ENCODE peak calls at places on chromosomes 11 and 22, in six cellular contexts. B, F, A, C, Q and G are unnamed samples.

GRCh38 chr11:134502153-134502550 is 90.1 kb upstream of the B3GAT1 start:
- DNase-seq in B (no peak), F (no peak), A (no peak), C (no peak), Q (no peak), G (no peak)

GRCh38 chr22:29661355-29661754 is 57.9 kb downstream of the NF2 start:
- DNase-seq in B (no peak), F (no peak), A (no peak), C (no peak), Q (no peak), G (no peak)

GRCh38 chr22:48353116-48353947 is 1474.3 kb downstream of the BRD1 start:
- DNase-seq in B (no peak), F (no peak), A (no peak), C (no peak), Q (no peak), G (no peak)

GRCh38 chr22:43174941-43175531 is 11.9 kb downstream of the TTLL12 start:
- DNase-seq in B (no peak), F (no peak), A (no peak), C (no peak), Q (no peak), G (no peak)

GRCh38 chr11:11621881-11622706 is at the start of gene GALNT18:
- DNase-seq in B (peak), F (peak), A (peak), C (peak), Q (no peak), G (peak)

GRCh38 chr11:65315204-65315865 is 669 bp downstream of the CDC42EP2 start:
- DNase-seq in B (peak), F (peak), A (peak), C (peak), Q (no peak), G (no peak)

GRCh38 chr11:46348986-46349401 is 1.7 kb downstream of the DGKZ start:
- DNase-seq in B (no peak), F (no peak), A (no peak), C (no peak), Q (no peak), G (no peak)

GRCh38 chr11:117220999-117221774 is 10.7 kb downstream of the PCSK7 start:
- DNase-seq in B (no peak), F (peak), A (no peak), C (peak), Q (no peak), G (no peak)

GRCh38 chr11:9203715-9204311 is 61.3 kb downstream of the DENND5A start:
- DNase-seq in B (no peak), F (no peak), A (no peak), C (no peak), Q (no peak), G (no peak)

GRCh38 chr11:126346586-126346940 is 8.9 kb upstream of the ST3GAL4 start:
- DNase-seq in B (no peak), F (no peak), A (no peak), C (no peak), Q (no peak), G (no peak)

GRCh38 chr11:12756867-12757266 is 82.6 kb downstream of the TEAD1 start:
- DNase-seq in B (no peak), F (no peak), A (no peak), C (no peak), Q (no peak), G (no peak)

GRCh38 chr11:96014234-96014633 is 90.3 kb upstream of the MTMR2 start:
- DNase-seq in B (no peak), F (no peak), A (peak), C (no peak), Q (no peak), G (no peak)

GRCh38 chr11:74371269-74372039 is 26.8 kb downstream of the PGM2L1 start:
- DNase-seq in B (no peak), F (no peak), A (no peak), C (no peak), Q (no peak), G (no peak)

GRCh38 chr11:5550440-5551095 is 2.2 kb upstream of the OR52H1 start:
- DNase-seq in B (no peak), F (no peak), A (peak), C (no peak), Q (no peak), G (no peak)

GRCh38 chr22:48827228-48827810 is 1000.4 kb downstream of the BRD1 start:
- DNase-seq in B (no peak), F (peak), A (no peak), C (no peak), Q (no peak), G (no peak)

GRCh38 chr11:92685049-92685448 is 284.4 kb upstream of the MTNR1B start:
- DNase-seq in B (no peak), F (no peak), A (no peak), C (no peak), Q (no peak), G (no peak)

GRCh38 chr11:130780437-130780836 is 135.8 kb downstream of the SNX19 start:
- DNase-seq in B (no peak), F (no peak), A (no peak), C (no peak), Q (no peak), G (no peak)

GRCh38 chr11:130522284-130522961 is 74.0 kb downstream of the ADAMTS15 start:
- DNase-seq in B (peak), F (peak), A (peak), C (peak), Q (no peak), G (no peak)

GRCh38 chr11:64844330-64845124 is at the start of gene CDC42BPG:
- DNase-seq in B (no peak), F (peak), A (peak), C (peak), Q (no peak), G (no peak)

GRCh38 chr11:75292943-75293342 is 52.4 kb downstream of the TPBGL start:
- DNase-seq in B (no peak), F (no peak), A (no peak), C (no peak), Q (no peak), G (no peak)

DNA sequence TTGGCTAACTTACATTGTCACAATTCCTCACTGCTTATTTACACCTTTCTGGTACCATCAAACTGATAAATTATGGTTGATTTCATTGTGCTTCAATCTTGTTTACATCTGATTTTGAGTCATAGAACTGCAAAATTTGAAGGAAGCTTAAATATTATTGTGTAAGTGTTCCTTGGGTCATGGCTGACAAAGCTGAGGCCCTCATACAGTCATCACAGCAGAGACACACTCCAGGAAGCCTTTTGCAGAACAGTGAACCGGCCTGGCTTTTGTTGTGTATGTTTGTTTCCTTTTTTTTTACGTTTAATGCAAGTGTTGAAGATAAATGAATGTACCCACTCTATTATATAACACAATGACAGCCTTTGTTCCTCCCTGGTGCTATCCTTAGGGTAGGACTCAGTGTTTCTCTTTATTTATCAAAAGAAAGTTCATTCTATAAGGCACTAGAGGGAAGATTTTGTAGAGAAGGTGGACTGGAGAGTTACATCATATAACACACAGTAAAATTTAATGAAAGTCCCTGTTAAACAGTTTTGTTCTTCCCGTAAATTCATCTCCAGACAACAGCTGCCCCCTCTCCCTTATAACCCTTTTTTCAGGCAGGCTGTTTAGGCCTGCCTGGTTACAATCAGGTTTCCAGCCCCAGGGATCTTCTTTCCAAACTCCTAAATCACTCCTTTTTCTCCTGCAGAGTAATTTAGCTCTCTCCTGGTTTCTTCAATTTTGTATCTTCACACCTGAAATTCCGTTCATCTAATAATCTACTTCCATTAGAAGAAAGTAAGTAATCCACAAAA is 34.3 kb upstream of the CSTF3 start:
- DNase-seq in B (no peak), F (no peak), A (no peak), C (no peak), Q (no peak), G (no peak)
- H3K4me3 ChIP-seq in B (no peak), F (no peak), A (no peak), C (no peak), Q (no peak), G (no peak)

GRCh38 chr22:23591203-23591791 is 11.2 kb upstream of the IGLL1 start:
- DNase-seq in B (peak), F (peak), A (peak), C (peak), Q (no peak), G (peak)
- TF ChIP-seq CTCF in B (peak), F (peak), A (peak), C (peak), Q (peak), G (peak)

GRCh38 chr11:77909277-77909676 is 85.2 kb downstream of the INTS4 start:
- DNase-seq in B (no peak), F (no peak), A (no peak), C (no peak), Q (no peak), G (no peak)
- H3K4me3 ChIP-seq in B (no peak), F (no peak), A (no peak), C (no peak), Q (no peak), G (no peak)

GRCh38 chr22:27726726-27727449 is 74.7 kb downstream of the MN1 start:
- DNase-seq in B (peak), F (no peak), A (no peak), C (peak), Q (peak), G (no peak)
- TF ChIP-seq CTCF in B (no peak), F (no peak), A (no peak), C (no peak), Q (no peak), G (no peak)

DNA sequence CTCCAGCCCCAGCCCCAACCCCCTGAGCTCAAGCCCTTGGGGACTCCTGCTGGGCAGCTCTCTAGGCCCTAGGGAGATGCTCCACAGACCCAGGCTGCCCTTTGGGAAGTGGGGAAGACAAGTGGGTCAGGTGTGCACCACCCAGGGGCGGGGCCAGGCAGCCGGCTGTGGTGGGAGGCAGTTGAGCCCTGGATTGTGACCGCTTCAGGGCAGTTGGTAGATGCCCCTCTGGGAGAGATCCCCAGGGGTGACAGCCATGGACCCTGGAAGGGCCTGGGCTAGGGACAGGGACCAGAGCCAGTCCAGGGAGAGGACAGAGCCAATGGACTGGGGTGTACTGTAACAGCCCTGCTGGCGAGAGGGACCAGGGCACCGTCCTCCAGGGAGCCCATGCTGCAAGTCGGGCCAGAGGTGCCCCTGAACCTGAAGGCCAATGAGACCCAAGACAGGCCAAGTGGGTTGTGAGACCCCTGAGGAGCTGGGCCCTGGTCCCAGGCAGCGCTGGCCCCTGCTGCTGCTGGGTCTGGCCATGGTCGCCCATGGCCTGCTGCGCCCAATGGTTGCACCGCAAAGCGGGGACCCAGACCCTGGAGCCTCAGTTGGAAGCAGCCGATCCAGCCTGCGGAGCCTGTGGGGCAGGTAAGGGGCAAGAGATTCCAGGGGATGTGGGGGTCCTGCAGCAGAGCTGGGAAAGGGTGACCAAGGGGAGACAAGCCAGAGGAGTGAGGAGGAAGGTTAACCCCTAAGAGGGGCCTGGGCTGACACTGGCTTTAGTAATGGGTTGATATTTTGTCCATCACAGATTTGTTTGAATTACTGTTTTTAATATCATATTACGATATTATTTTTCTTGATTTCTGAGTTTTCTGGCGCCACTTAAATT is at the start of gene IGLL5:
- DNase-seq in B (no peak), F (no peak), A (no peak), C (no peak), Q (no peak), G (no peak)
- H3K4me3 ChIP-seq in B (no peak), F (no peak), A (no peak), C (no peak), Q (no peak), G (no peak)

GRCh38 chr11:78832226-78832947 is 257.7 kb upstream of the NARS2 start:
- DNase-seq in B (no peak), F (no peak), A (no peak), C (no peak), Q (no peak), G (no peak)
- TF ChIP-seq CTCF in B (no peak), F (no peak), A (peak), C (no peak), Q (peak), G (peak)

GRCh38 chr22:37591823-37592404 is 12.0 kb upstream of the LGALS2 start:
- DNase-seq in B (no peak), F (no peak), A (no peak), C (no peak), Q (no peak), G (no peak)
- H3K4me3 ChIP-seq in B (peak), F (no peak), A (peak), C (no peak), Q (no peak), G (peak)

GRCh38 chr22:18954333-18954732 is 18.2 kb upstream of the PRODH start:
- DNase-seq in B (peak), F (peak), A (no peak), C (peak), Q (no peak), G (no peak)
- TF ChIP-seq CTCF in B (peak), F (peak), A (peak), C (peak), Q (peak), G (peak)

DNA sequence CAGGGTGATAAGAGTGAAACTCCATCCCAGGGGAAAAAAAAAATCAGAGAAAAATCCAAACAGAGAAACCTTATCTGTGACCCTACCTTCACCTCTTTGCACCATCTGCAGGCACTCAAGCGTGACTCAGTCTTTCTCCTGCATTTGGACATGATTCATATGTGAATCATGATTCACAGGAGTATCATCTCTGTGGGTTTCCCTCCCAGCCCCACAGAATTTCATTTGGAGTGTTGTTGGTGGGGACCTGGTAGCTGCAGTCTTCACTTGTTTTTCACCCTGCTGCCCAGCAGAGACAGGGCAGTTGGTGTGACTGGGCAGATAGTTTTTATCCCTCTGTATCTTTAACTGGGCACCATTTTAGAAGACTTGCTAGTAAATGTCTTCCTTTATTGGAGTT is 75.7 kb downstream of the DEPDC5 start:
- DNase-seq in B (peak), F (no peak), A (peak), C (no peak), Q (no peak), G (no peak)
- H3K4me3 ChIP-seq in B (no peak), F (no peak), A (peak), C (no peak), Q (no peak), G (no peak)

GRCh38 chr11:71199226-71199815 is 53.1 kb downstream of the SHANK2 start:
- DNase-seq in B (no peak), F (peak), A (no peak), C (no peak), Q (no peak), G (no peak)

GRCh38 chr11:71197096-71197495 is 55.3 kb downstream of the SHANK2 start:
- DNase-seq in B (no peak), F (peak), A (no peak), C (no peak), Q (no peak), G (no peak)

GRCh38 chr11:71200172-71200716 is 52.1 kb downstream of the SHANK2 start:
- DNase-seq in B (no peak), F (peak), A (no peak), C (no peak), Q (no peak), G (no peak)

GRCh38 chr11:71198823-71199165 is 53.6 kb downstream of the SHANK2 start:
- DNase-seq in B (no peak), F (peak), A (no peak), C (no peak), Q (no peak), G (no peak)

DNA sequence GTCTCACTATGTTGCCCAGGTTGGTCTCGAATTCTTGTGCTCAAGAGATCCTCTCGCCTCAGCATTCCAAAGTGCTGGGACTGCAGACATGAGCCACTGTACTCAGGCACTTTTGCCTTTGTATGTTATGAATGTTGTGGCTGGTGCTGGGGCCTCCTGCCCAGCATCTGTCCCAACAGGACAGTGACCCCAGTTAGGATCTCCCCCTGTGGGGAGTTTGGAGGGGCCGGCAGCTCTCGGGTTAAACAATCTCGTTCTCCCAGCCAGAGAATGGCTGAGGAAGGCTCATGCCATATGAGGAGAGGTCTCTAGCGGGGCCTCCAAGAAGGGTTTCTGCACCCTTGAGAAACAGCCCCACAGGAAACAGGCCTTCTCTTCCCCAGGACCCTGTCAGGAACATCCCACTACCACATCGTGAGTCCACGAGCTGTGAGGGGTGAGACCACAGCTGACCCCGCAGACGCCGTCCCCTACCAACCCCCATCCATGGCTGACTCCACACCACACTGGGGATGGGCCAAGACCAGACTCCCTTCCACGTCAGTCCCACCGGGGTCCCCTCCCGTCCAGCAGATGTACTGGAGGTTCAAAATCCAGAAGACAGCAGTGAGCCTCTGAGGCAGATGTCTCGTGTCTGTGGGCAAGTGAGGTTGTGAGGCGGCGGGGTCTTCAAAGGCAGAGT is 54.1 kb downstream of the SHANK2 start:
- DNase-seq in B (no peak), F (peak), A (no peak), C (no peak), Q (no peak), G (no peak)
- TF ChIP-seq CTCF in B (no peak), F (no peak), A (no peak), C (no peak), Q (no peak), G (no peak)